ENCODE peak calls at places on chromosomes 3 and 15, in nine cellular contexts. N is heart left ventricle; A is cardiac muscle cell; X is H9; G is CD4-positive, alpha-beta T cell; Q is epithelial cell of esophagus; U is tibial nerve; L is endothelial cell; B is left ventricle myocardium inferior. K is an unnamed sample.

GRCh38 chr15:34223904-34224596 is 766 bp upstream of the EMC4 start:
- DNase-seq in Q (no peak), N (no peak), G (no peak), X (no peak), B (no peak), U (no peak), L (no peak), A (peak; percentile 12), K (no peak)

GRCh38 chr3:170909129-170909903 is 879 bp upstream of the EIF5A2 start:
- DNase-seq in A (peak; percentile 94), L (no peak), Q (peak; percentile 97), B (no peak), G (no peak), U (no peak), N (peak; percentile 7), X (no peak), K (no peak)

GRCh38 chr15:63920504-63921178 is 86.9 kb upstream of the HERC1 start:
- DNase-seq in G (no peak), L (no peak), U (no peak), Q (no peak), X (no peak), A (peak; percentile 21), B (no peak), N (no peak), K (no peak)

GRCh38 chr15:41561777-41562145 is 2.7 kb downstream of the TYRO3 start:
- DNase-seq in X (peak; percentile 75), Q (no peak), U (peak; percentile 43), A (peak; percentile 83), B (peak; percentile 62), N (peak; percentile 55), L (peak; percentile 50), G (no peak), K (no peak)

GRCh38 chr3:55854395-55854994 is 367.4 kb upstream of the WNT5A start:
- DNase-seq in X (no peak), G (no peak), B (no peak), L (no peak), U (no peak), N (no peak), A (no peak), Q (no peak), K (no peak)

GRCh38 chr3:184688251-184688851 is 23.5 kb downstream of the MAGEF1 start:
- DNase-seq in Q (no peak), U (no peak), A (peak; percentile 83), N (no peak), B (no peak), X (no peak), G (no peak), L (no peak), K (no peak)

GRCh38 chr3:6928064-6928463 is 67.1 kb downstream of the GRM7 start:
- DNase-seq in N (no peak), U (no peak), Q (peak; percentile 58), L (no peak), G (no peak), X (no peak), A (no peak), B (no peak), K (no peak)

GRCh38 chr3:117036259-117036799 is 326.8 kb downstream of the TUSC7 start:
- DNase-seq in G (no peak), Q (no peak), N (peak; percentile 26), U (peak; percentile 32), A (peak; percentile 76), B (peak; percentile 16), X (no peak), L (no peak), K (no peak)

GRCh38 chr15:56732135-56732880 is 1.0 kb downstream of the ZNF280D start:
- DNase-seq in A (peak; percentile 79), Q (peak; percentile 24), G (no peak), N (no peak), L (peak; percentile 2), X (no peak), B (no peak), U (no peak), K (no peak)

DNA sequence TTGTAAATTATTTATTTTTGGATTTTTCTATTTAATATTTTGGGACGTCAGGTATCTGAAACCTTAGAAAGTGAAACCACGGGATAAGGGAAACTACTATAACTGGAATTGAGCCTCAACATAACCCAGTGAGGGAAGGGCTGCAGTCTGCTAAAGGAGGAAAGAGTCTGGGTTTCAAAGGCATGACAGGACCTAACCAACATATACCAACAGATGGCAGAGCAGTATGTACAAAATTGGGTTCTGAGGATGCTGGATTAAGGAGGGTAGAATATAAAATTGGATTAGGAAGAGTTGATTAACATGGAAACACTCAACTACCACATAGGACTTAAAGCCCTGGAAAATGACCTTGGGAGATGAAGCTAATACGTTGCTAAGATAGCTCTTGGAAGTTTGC is 603.5 kb downstream of the MECOM start:
- DNase-seq in U (no peak), G (no peak), Q (peak; percentile 16), X (no peak), B (no peak), N (no peak), L (no peak), A (peak; percentile 20), K (no peak)
- TF ChIP-seq CTCF in U (no peak), G (no peak), Q (peak; percentile 35), X (no peak), B (no peak), N (no peak), L (no peak), A (no peak), K (no peak)

GRCh38 chr15:67066041-67067021 is 929 bp downstream of the SMAD3 start:
- DNase-seq in G (no peak), N (no peak), Q (no peak), U (no peak), B (peak; percentile 28), L (peak; percentile 31), A (no peak), X (no peak), K (no peak)

GRCh38 chr15:67062365-67062985 is 2.9 kb upstream of the SMAD3 start:
- DNase-seq in G (no peak), A (no peak), X (no peak), Q (no peak), B (no peak), U (no peak), N (no peak), L (no peak), K (no peak)

GRCh38 chr15:67063689-67064606 is 1.5 kb upstream of the SMAD3 start:
- DNase-seq in B (peak; percentile 38), A (no peak), L (peak; percentile 26), N (no peak), X (peak; percentile 84), U (no peak), G (no peak), Q (no peak), K (no peak)

GRCh38 chr15:67065531-67066005 is at the start of gene SMAD3:
- DNase-seq in G (peak; percentile 62), A (peak; percentile 99), L (peak; percentile 79), X (peak; percentile 81), U (peak; percentile 78), B (peak; percentile 93), Q (peak; percentile 96), N (peak; percentile 93), K (peak; percentile 74)

GRCh38 chr15:67064607-67065530 is 533 bp upstream of the SMAD3 start:
- DNase-seq in U (peak; percentile 43), N (no peak), X (peak; percentile 68), L (peak; percentile 55), A (no peak), B (peak; percentile 63), G (no peak), Q (no peak), K (no peak)
- TF ChIP-seq CTCF in U (no peak), N (no peak), X (peak; percentile 32), L (no peak), A (no peak), B (no peak), G (no peak), Q (no peak), K (no peak)

DNA sequence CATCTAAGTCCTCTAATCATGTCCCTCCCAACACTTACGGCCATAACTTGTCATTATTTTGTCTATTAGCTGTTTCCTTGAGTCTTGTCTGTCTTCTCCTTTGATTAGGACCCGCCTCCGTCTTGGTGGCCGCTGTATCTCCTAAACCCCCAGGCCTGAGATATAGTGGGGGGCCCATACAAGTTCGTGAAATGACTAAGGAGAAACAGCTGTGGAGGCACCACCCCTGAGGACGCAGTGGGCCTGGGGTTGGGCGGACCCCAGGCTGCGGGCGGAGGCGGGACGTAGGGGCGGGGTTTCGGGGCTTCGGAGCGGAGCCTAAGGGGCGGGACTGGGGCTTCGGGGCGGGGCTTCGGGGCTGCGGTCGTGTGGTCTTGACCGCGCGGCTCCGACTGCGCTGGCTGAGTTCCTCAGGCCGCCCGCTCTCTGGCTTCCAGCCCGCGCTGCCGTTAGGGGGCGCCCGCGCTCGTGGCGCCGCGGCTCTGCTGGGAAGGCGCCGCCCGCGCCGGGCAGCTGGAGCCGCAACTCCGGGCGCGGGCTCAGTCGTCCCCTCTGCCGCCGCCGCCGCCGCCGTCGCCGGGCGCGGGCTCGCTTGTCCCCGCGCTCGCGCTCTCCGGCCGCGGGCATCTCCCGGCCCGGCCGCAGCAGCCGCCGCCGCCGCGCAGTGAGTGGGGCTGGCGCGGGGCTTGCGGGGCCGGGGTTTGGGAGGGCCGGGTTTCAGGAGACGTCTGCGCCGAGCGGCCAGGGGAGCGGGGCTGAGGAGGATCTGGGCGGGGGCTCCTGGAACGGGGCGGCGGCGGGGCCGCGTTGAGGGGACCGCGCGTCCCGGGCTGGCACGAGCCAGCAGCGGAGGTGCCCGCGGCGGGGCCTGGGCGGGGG is at the start of gene KCTD6:
- DNase-seq in N (peak; percentile 94), U (peak; percentile 87), A (peak; percentile 98), B (peak; percentile 93), X (peak; percentile 96), G (peak; percentile 75), Q (peak; percentile 93), L (peak; percentile 99), K (peak; percentile 95)
- TF ChIP-seq CTCF in N (peak; percentile 56), U (peak; percentile 95), A (peak; percentile 51), B (peak; percentile 78), X (peak; percentile 78), G (peak; percentile 55), Q (peak; percentile 49), L (peak; percentile 50), K (no peak)

DNA sequence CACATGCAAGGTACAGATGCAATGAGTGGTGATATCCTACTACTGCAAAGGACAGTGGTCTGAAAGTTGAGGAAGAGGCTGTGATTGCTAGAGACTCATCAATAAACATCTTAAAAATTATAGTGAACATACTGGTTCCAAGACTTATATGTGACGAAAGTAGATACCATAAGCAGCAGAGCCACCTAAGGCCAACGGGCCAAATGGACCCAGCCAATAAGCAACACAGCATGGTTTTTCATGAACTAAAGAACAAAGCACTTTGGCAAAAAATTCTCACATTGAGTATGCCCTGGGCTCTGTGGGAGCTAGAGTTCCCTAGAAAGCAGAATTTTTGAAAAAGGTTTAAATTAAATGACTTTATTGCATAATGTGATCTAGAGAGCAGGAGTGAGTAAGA is 272.1 kb downstream of the SI start:
- DNase-seq in N (no peak), X (no peak), G (no peak), A (no peak), Q (peak; percentile 0), L (no peak), U (no peak), B (no peak), K (no peak)
- TF ChIP-seq CTCF in N (peak; percentile 34), X (peak; percentile 29), G (no peak), A (no peak), Q (no peak), L (no peak), U (no peak), B (peak; percentile 35), K (no peak)

GRCh38 chr3:45617430-45618080 is 23.0 kb downstream of the LIMD1 start:
- DNase-seq in N (no peak), G (no peak), L (no peak), A (no peak), B (no peak), Q (no peak), X (no peak), U (no peak), K (no peak)
- TF ChIP-seq CTCF in N (no peak), G (no peak), L (no peak), A (no peak), B (no peak), Q (no peak), X (no peak), U (no peak), K (no peak)

GRCh38 chr3:14371573-14372474 is 30.6 kb upstream of the SLC6A6 start:
- DNase-seq in U (peak; percentile 46), G (no peak), X (no peak), B (peak; percentile 89), N (peak; percentile 86), A (peak; percentile 38), L (no peak), Q (peak; percentile 77), K (no peak)
- TF ChIP-seq CTCF in U (no peak), G (no peak), X (peak; percentile 18), B (peak; percentile 16), N (no peak), A (peak; percentile 11), L (no peak), Q (peak; percentile 21), K (no peak)

K was measured in activated B cell treated with CpG ODN at 0.5 μM for 24 hours.